ENCODE peak calls at places on chromosomes 11 and 22, in six cellular contexts. D is Caco-2, W is MM.1S, I is progenitor cell of endocrine pancreas, R is AG10803, C is thoracic aorta. H is an unnamed sample.

GRCh38 chr11:75133976-75134375 is 16.9 kb upstream of the SLCO2B1 start:
- DNase-seq in D (no peak), W (no peak), I (no peak), R (no peak), C (no peak), H (no peak)

GRCh38 chr11:8218840-8219239 is 44.8 kb downstream of the LMO1 start:
- DNase-seq in D (no peak), W (no peak), I (no peak), R (no peak), C (no peak), H (no peak)

GRCh38 chr11:27558401-27558800 is 51.8 kb upstream of the LIN7C start:
- DNase-seq in D (no peak), W (no peak), I (no peak), R (no peak), C (no peak), H (no peak)

GRCh38 chr11:107598225-107599139 is 7.5 kb downstream of the ELMOD1 start:
- DNase-seq in D (peak), W (peak), I (no peak), R (no peak), C (no peak), H (no peak)

GRCh38 chr11:94794287-94795168 is 26.4 kb downstream of the AMOTL1 start:
- DNase-seq in D (no peak), W (no peak), I (no peak), R (peak), C (peak), H (peak)

GRCh38 chr11:36657610-36658225 is 59.7 kb upstream of the RAG2 start:
- DNase-seq in D (no peak), W (no peak), I (no peak), R (peak), C (no peak), H (no peak)

GRCh38 chr22:47055461-47055860 is 293.0 kb downstream of the TBC1D22A start:
- DNase-seq in D (no peak), W (no peak), I (no peak), R (no peak), C (no peak), H (no peak)

GRCh38 chr22:32539631-32540449 is 65.2 kb downstream of the FBXO7 start:
- DNase-seq in D (no peak), W (peak), I (no peak), R (no peak), C (no peak), H (no peak)

GRCh38 chr11:32288276-32288675 is 147.1 kb downstream of the WT1 start:
- DNase-seq in D (no peak), W (no peak), I (no peak), R (no peak), C (no peak), H (no peak)

GRCh38 chr11:118010738-118011461 is 24.7 kb downstream of the IL10RA start:
- DNase-seq in D (no peak), W (peak), I (no peak), R (no peak), C (no peak), H (no peak)

DNA sequence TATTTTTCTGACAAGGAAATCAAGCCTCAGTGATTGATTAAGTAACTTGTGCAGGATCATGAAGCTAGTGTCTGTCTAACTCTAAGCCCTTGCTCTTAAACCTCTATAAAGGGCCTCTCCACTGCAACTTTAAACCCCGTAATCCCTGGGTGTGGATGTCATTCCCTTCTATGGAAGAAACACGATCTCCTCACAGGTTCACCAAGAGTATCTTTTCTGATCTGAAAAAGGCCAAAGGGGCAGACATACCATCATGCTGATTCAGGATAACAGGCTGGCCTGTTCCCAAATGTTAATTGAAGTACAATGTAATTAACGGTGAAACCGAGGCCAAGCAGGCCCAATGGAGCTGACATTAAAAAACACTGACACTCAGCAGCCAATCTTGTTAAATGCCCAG is 17.1 kb downstream of the TTC12 start:
- DNase-seq in D (no peak), W (no peak), I (no peak), R (no peak), C (no peak), H (no peak)
- TF ChIP-seq CTCF in D (no peak), W (no peak), I (no peak), R (no peak), C (no peak), H (no peak)

GRCh38 chr22:42318967-42319366 is 48.5 kb upstream of the TCF20 start:
- DNase-seq in D (no peak), W (no peak), I (no peak), R (no peak), C (no peak), H (no peak)
- TF ChIP-seq CTCF in D (no peak), W (no peak), I (no peak), R (no peak), C (no peak), H (no peak)

GRCh38 chr11:111983187-111983986 is 41.8 kb upstream of the DLAT start:
- DNase-seq in D (peak), W (no peak), I (peak), R (no peak), C (no peak), H (peak)
- TF ChIP-seq CTCF in D (no peak), W (no peak), I (peak), R (no peak), C (no peak), H (peak)

DNA sequence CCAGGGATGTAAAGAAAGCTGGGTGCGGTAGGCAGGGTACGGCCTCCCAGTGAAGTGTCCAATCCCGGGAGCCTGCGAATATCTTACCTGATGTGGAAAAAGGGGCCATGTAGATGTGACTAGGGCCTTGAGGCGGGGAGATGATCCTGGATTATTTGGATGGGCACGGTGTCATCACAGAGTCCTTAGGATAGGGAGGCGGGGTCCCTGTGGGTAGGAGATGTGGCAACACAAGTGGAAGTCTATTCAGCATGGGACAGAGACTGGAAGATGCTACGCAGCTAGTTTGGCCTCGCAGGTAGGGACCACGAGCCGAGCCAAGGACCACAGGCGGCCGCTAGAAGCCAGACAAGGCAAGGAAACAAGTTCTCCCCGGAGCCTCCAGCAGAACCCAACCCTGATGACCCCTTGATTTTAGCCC is 46.4 kb upstream of the SHANK2 start:
- DNase-seq in D (peak), W (no peak), I (no peak), R (no peak), C (no peak), H (no peak)
- TF ChIP-seq CTCF in D (no peak), W (no peak), I (no peak), R (no peak), C (no peak), H (no peak)

DNA sequence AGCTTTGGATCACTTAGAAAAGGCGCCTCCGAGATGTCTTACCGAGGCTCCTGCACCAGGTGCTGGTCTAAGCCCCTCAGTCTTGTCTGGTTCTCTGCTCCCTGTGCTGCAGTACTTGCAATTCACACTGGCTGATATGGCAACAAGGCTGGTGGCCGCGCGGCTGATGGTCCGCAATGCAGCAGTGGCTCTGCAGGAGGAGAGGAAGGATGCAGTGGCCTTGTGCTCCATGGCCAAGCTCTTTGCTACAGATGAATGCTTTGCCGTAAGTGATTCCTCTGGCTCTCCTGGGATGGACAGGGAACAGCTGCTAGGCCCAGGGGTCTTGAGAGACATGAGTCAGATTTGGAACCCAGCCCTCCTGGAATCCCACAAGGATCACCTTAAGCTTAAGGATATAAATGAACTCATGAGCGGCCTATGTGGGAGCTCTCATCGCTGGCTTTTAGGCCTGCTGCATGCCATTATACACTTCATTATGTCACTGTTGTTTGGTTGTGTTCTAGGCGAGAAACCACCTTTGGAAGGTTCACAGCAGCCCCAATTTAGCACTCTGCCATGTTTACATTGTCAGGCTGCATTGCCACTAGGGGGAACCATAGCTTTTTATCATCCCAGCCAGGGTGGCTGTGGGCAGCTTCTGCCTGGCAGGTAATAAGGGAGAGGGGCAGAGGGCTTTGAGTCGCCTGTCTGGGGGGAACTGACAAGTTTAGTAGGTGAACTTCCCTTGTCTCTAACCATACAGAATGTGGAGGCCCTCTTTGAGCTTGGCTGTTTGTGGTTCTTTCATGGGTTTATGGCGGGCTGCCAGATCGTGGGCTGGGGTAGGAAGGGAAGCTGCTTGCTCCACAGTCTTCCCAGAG is 8.5 kb downstream of the ACAD8 start:
- DNase-seq in D (peak), W (peak), I (no peak), R (peak), C (no peak), H (no peak)
- TF ChIP-seq CTCF in D (peak), W (peak), I (peak), R (peak), C (no peak), H (peak)

H was measured in LNCaP clone FGC.